ENCODE peak calls at places on chromosomes 5 and 9, in five cellular contexts. V, F, X, C and T are unnamed samples. For H3K4me1, the result is how much of the 10 kb centered on the place peaks cover.

GRCh38 chr5:39178171-39178570 is 41.2 kb downstream of the FYB1 start:
- DNase-seq in F (peak), X (no peak), V (no peak), C (no peak), T (no peak)

GRCh38 chr9:135295556-135296300 is 183.9 kb upstream of the PPP1R26 start:
- DNase-seq in C (no peak), X (no peak), V (no peak), F (no peak), T (no peak)

GRCh38 chr5:180792287-180792964 is 10.2 kb downstream of the MGAT1 start:
- DNase-seq in F (no peak), C (peak), V (no peak), X (no peak), T (no peak)

GRCh38 chr5:131163315-131164119 is 1.5 kb downstream of the HINT1 start:
- DNase-seq in V (no peak), F (peak), C (no peak), X (no peak), T (no peak)

GRCh38 chr5:169286572-169287325 is 14.2 kb downstream of the SLIT3 start:
- DNase-seq in C (no peak), F (no peak), V (no peak), X (no peak), T (no peak)

GRCh38 chr5:76473676-76474075 is 70.6 kb downstream of the IQGAP2 start:
- DNase-seq in X (no peak), C (no peak), V (no peak), F (no peak), T (no peak)

GRCh38 chr9:121636411-121636865 is 15.0 kb upstream of the DAB2IP start:
- DNase-seq in C (no peak), V (no peak), X (no peak), F (peak), T (no peak)

GRCh38 chr9:69582544-69583297 is 89.5 kb downstream of the APBA1 start:
- DNase-seq in F (no peak), V (no peak), X (no peak), C (no peak), T (no peak)

GRCh38 chr9:72193478-72193881 is 44.2 kb downstream of the GDA start:
- DNase-seq in C (no peak), V (no peak), X (no peak), F (no peak), T (no peak)

GRCh38 chr5:134249469-134250379 is 23.9 kb upstream of the PPP2CA start:
- DNase-seq in F (peak), X (no peak), V (peak), C (peak), T (peak)

GRCh38 chr5:72434781-72435437 is 72.3 kb downstream of the ZNF366 start:
- DNase-seq in X (no peak), F (no peak), V (peak), C (no peak), T (no peak)

GRCh38 chr5:177355868-177356168 is 1.9 kb upstream of the RGS14 start:
- DNase-seq in C (no peak), F (no peak), V (no peak), X (no peak), T (no peak)

GRCh38 chr5:138653502-138653901 is 78.3 kb upstream of the HSPA9 start:
- DNase-seq in X (peak), V (no peak), C (no peak), F (peak), T (no peak)

GRCh38 chr5:68711311-68712200 is 382.3 kb upstream of the SLC30A5 start:
- DNase-seq in X (no peak), V (no peak), C (no peak), F (no peak), T (no peak)

GRCh38 chr5:34526682-34527305 is 129.3 kb upstream of the RAI14 start:
- DNase-seq in F (no peak), X (no peak), V (no peak), C (no peak), T (no peak)

GRCh38 chr9:18456624-18457237 is 17.2 kb upstream of the ADAMTSL1 start:
- DNase-seq in V (no peak), F (no peak), C (no peak), X (no peak), T (no peak)

GRCh38 chr5:101458587-101458986 is 555.5 kb upstream of the ST8SIA4 start:
- DNase-seq in F (no peak), C (no peak), X (no peak), V (no peak), T (no peak)

GRCh38 chr9:107547772-107548297 is 58.3 kb upstream of the KLF4 start:
- DNase-seq in C (no peak), X (no peak), F (no peak), V (peak), T (no peak)

GRCh38 chr9:112382501-112383364 is 2.8 kb downstream of the HSDL2 start:
- DNase-seq in C (no peak), X (no peak), V (no peak), F (no peak), T (no peak)

GRCh38 chr5:53929596-53929995 is 369.2 kb downstream of the NDUFS4 start:
- DNase-seq in C (no peak), F (no peak), X (no peak), V (no peak), T (no peak)

GRCh38 chr5:135355182-135355581 is 43.8 kb downstream of the MACROH2A1 start:
- DNase-seq in F (peak), C (no peak), X (no peak), V (no peak), T (no peak)
- H3K4me3 ChIP-seq in F (no peak), C (no peak), X (no peak), V (no peak), T (no peak)

GRCh38 chr9:133459476-133460404 is at the start of gene CACFD1:
- DNase-seq in C (peak), V (peak), F (peak), X (peak), T (peak)
- TF ChIP-seq CTCF in C (no peak), V (no peak), F (no peak), X (no peak), T (no peak)

GRCh38 chr5:116531635-116532034 is 43.0 kb downstream of the SEMA6A start:
- DNase-seq in V (no peak), X (no peak), C (no peak), F (no peak), T (peak)
- H3K4me1 ChIP-seq in V (under half), X (under half), C (under half), F (under half), T (half or more)

DNA sequence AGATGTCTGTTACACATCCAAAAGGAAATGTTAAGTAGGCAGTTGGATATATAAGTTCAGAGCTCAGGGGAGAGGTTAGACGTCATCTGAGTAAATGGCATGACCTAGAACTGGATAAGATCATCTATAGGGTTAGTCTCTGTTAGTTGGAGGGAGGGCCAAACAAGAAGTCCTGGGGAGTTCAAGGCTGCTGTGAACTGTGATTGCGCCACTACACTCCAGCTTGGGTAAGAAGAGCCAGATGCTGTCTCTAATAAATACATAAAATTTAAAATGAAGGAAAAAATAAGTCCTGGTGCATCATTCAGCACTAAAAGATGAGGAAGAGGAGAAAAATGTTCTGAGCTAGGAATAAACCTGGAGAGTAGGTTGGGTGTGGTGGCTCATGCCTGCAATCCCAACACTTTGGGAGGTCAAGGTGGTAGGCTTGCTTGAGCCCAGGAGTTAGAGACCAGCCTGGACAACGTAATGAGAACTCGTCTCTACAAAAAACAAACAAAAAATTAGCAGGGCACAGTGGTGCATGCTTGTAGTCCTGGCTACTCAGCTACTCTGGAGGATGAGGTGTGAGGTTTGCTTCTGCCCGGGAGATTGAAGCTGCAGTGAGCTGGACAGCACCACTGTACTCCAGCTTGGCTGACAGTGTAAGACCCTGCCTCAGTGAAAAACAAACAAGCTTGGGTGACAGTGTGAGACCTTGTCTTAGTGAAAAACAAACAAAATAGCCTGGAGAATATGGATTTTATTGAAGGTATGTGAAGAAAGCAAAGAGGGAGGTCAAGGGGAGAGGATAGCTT is 123.6 kb downstream of the ACTBL2 start:
- DNase-seq in C (no peak), X (no peak), F (no peak), V (no peak), T (no peak)
- H3K4me3 ChIP-seq in C (no peak), X (no peak), F (no peak), V (no peak), T (no peak)

GRCh38 chr9:97759611-97760288 is 62.6 kb upstream of the XPA start:
- DNase-seq in C (no peak), F (no peak), X (no peak), V (no peak), T (no peak)
- TF ChIP-seq CTCF in C (no peak), F (no peak), X (no peak), V (no peak), T (no peak)

GRCh38 chr5:148808864-148809642 is 17.4 kb upstream of the ADRB2 start:
- DNase-seq in F (no peak), X (no peak), C (no peak), V (peak), T (peak)
- H3K4me1 ChIP-seq in F (under half), X (under half), C (under half), V (under half), T (under half)

DNA sequence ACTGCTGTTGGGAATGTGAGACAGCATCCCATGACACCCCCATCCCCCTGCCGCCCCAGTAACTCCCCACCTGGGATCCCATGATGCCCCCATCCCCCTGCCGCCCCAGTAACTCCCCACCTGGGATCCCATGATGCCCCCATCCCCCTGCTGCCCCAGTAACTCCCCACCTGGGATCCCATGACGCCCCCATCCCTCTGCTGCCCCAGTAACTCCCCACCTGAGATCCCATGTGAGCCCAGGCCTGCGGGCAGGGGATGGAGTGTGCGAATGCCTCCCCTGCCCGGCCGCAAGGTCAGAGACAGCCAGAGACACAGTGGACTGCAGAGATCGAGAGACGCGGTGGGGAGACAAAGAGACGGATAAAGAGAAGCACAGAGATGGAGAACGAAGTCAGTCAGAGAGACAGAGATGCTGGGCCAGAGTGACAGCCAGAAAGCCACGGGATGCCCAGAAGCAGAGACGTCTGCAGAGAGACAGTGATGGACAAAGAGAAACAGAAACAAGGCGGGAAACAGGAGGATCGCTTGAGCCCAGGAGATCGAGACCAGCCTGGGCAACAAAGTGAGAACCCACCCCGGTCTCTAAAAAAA is 1.0 kb downstream of the SH2D3C start:
- DNase-seq in X (no peak), V (no peak), F (no peak), C (no peak), T (no peak)
- H3K4me3 ChIP-seq in X (peak), V (peak), F (no peak), C (peak), T (no peak)